ENCODE peak calls at places on chromosome 20, in nine cellular contexts. One of them, this sample, is unnamed.
A peak's percentile ranks its signal among the peaks of the same experiment; 100 is the strongest.

GRCh38 chr20:19524691-19525090 is 233.4 kb upstream of the RIN2 start:
- DNase-seq in heart left ventricle: no peak
- DNase-seq in NT2/D1: no peak
- DNase-seq in CD8-positive, alpha-beta memory T cell: no peak
- DNase-seq in lower lobe of right lung: no peak
- DNase-seq in testis: no peak
- DNase-seq in right lobe of liver: no peak
- DNase-seq in naive thymus-derived CD4-positive, alpha-beta T cell: no peak
- DNase-seq in lung: no peak
- DNase-seq in this sample: no peak

GRCh38 chr20:50605136-50605535 is 86.2 kb downstream of the RIPOR3 start:
- DNase-seq in heart left ventricle: no peak
- DNase-seq in lung: no peak
- DNase-seq in lower lobe of right lung: no peak
- DNase-seq in testis: no peak
- DNase-seq in naive thymus-derived CD4-positive, alpha-beta T cell: no peak
- DNase-seq in NT2/D1: no peak
- DNase-seq in right lobe of liver: no peak
- DNase-seq in CD8-positive, alpha-beta memory T cell: no peak
- DNase-seq in this sample: no peak

GRCh38 chr20:38000293-38000692 is 33.0 kb downstream of the TTI1 start:
- DNase-seq in CD8-positive, alpha-beta memory T cell: no peak
- DNase-seq in right lobe of liver: no peak
- DNase-seq in heart left ventricle: no peak
- DNase-seq in lower lobe of right lung: no peak
- DNase-seq in testis: peak; percentile 41
- DNase-seq in NT2/D1: no peak
- DNase-seq in naive thymus-derived CD4-positive, alpha-beta T cell: no peak
- DNase-seq in lung: no peak
- DNase-seq in this sample: no peak

GRCh38 chr20:33373735-33374605 is 27.3 kb downstream of the CDK5RAP1 start:
- DNase-seq in heart left ventricle: no peak
- DNase-seq in right lobe of liver: peak; percentile 80
- DNase-seq in naive thymus-derived CD4-positive, alpha-beta T cell: no peak
- DNase-seq in CD8-positive, alpha-beta memory T cell: no peak
- DNase-seq in lower lobe of right lung: no peak
- DNase-seq in NT2/D1: no peak
- DNase-seq in lung: no peak
- DNase-seq in testis: no peak
- DNase-seq in this sample: no peak

GRCh38 chr20:36085686-36086267 is 68.8 kb upstream of the EPB41L1 start:
- DNase-seq in heart left ventricle: no peak
- DNase-seq in right lobe of liver: no peak
- DNase-seq in naive thymus-derived CD4-positive, alpha-beta T cell: no peak
- DNase-seq in lower lobe of right lung: peak; percentile 70
- DNase-seq in NT2/D1: no peak
- DNase-seq in CD8-positive, alpha-beta memory T cell: no peak
- DNase-seq in lung: peak; percentile 58
- DNase-seq in testis: no peak
- DNase-seq in this sample: no peak

GRCh38 chr20:41476013-41476441 is 109.4 kb upstream of the EMILIN3 start:
- DNase-seq in CD8-positive, alpha-beta memory T cell: no peak
- DNase-seq in testis: peak; percentile 26
- DNase-seq in right lobe of liver: no peak
- DNase-seq in NT2/D1: no peak
- DNase-seq in naive thymus-derived CD4-positive, alpha-beta T cell: no peak
- DNase-seq in lower lobe of right lung: no peak
- DNase-seq in lung: no peak
- DNase-seq in heart left ventricle: peak; percentile 32
- DNase-seq in this sample: no peak

GRCh38 chr20:47273591-47274235 is 82.8 kb downstream of the ZMYND8 start:
- DNase-seq in CD8-positive, alpha-beta memory T cell: no peak
- DNase-seq in naive thymus-derived CD4-positive, alpha-beta T cell: no peak
- DNase-seq in right lobe of liver: no peak
- DNase-seq in heart left ventricle: no peak
- DNase-seq in testis: no peak
- DNase-seq in lung: no peak
- DNase-seq in lower lobe of right lung: no peak
- DNase-seq in NT2/D1: no peak
- DNase-seq in this sample: no peak

GRCh38 chr20:60046011-60046413 is 87.8 kb downstream of the CDH26 start:
- DNase-seq in lung: no peak
- DNase-seq in naive thymus-derived CD4-positive, alpha-beta T cell: no peak
- DNase-seq in testis: no peak
- DNase-seq in lower lobe of right lung: no peak
- DNase-seq in CD8-positive, alpha-beta memory T cell: no peak
- DNase-seq in NT2/D1: no peak
- DNase-seq in heart left ventricle: no peak
- DNase-seq in right lobe of liver: no peak
- DNase-seq in this sample: no peak

GRCh38 chr20:12276011-12276673 is 358.4 kb downstream of the BTBD3 start:
- DNase-seq in testis: no peak
- DNase-seq in heart left ventricle: no peak
- DNase-seq in lower lobe of right lung: no peak
- DNase-seq in right lobe of liver: no peak
- DNase-seq in NT2/D1: no peak
- DNase-seq in CD8-positive, alpha-beta memory T cell: no peak
- DNase-seq in lung: no peak
- DNase-seq in naive thymus-derived CD4-positive, alpha-beta T cell: no peak
- DNase-seq in this sample: no peak

GRCh38 chr20:11210611-11211010 is 536.8 kb upstream of the JAG1 start:
- DNase-seq in testis: no peak
- DNase-seq in right lobe of liver: no peak
- DNase-seq in lower lobe of right lung: no peak
- DNase-seq in naive thymus-derived CD4-positive, alpha-beta T cell: no peak
- DNase-seq in heart left ventricle: no peak
- DNase-seq in CD8-positive, alpha-beta memory T cell: no peak
- DNase-seq in lung: no peak
- DNase-seq in NT2/D1: no peak
- DNase-seq in this sample: no peak

GRCh38 chr20:37902504-37903313 is at the start of gene VSTM2L:
- DNase-seq in heart left ventricle: no peak
- DNase-seq in right lobe of liver: peak; percentile 40
- DNase-seq in NT2/D1: no peak
- DNase-seq in naive thymus-derived CD4-positive, alpha-beta T cell: no peak
- DNase-seq in lower lobe of right lung: no peak
- DNase-seq in testis: peak; percentile 65
- DNase-seq in CD8-positive, alpha-beta memory T cell: no peak
- DNase-seq in lung: peak; percentile 53
- DNase-seq in this sample: no peak

GRCh38 chr20:54122189-54122588 is 51.6 kb downstream of the CYP24A1 start:
- DNase-seq in CD8-positive, alpha-beta memory T cell: no peak
- DNase-seq in lower lobe of right lung: no peak
- DNase-seq in lung: no peak
- DNase-seq in right lobe of liver: no peak
- DNase-seq in testis: no peak
- DNase-seq in heart left ventricle: no peak
- DNase-seq in naive thymus-derived CD4-positive, alpha-beta T cell: no peak
- DNase-seq in NT2/D1: no peak
- DNase-seq in this sample: no peak

GRCh38 chr20:38173237-38174156 is 8.4 kb upstream of the TGM2 start:
- DNase-seq in right lobe of liver: no peak
- DNase-seq in lower lobe of right lung: no peak
- DNase-seq in lung: no peak
- DNase-seq in NT2/D1: no peak
- DNase-seq in CD8-positive, alpha-beta memory T cell: no peak
- DNase-seq in naive thymus-derived CD4-positive, alpha-beta T cell: no peak
- DNase-seq in testis: no peak
- DNase-seq in heart left ventricle: no peak
- DNase-seq in this sample: no peak

GRCh38 chr20:12924126-12924525 is 84.6 kb upstream of the SPTLC3 start:
- DNase-seq in naive thymus-derived CD4-positive, alpha-beta T cell: no peak
- DNase-seq in NT2/D1: no peak
- DNase-seq in lower lobe of right lung: no peak
- DNase-seq in right lobe of liver: no peak
- DNase-seq in lung: no peak
- DNase-seq in heart left ventricle: no peak
- DNase-seq in CD8-positive, alpha-beta memory T cell: no peak
- DNase-seq in testis: no peak
- DNase-seq in this sample: no peak

GRCh38 chr20:35901678-35902544 is 52.4 kb downstream of the SCAND1 start:
- DNase-seq in CD8-positive, alpha-beta memory T cell: no peak
- DNase-seq in lung: no peak
- DNase-seq in heart left ventricle: no peak
- DNase-seq in right lobe of liver: no peak
- DNase-seq in lower lobe of right lung: no peak
- DNase-seq in naive thymus-derived CD4-positive, alpha-beta T cell: no peak
- DNase-seq in testis: no peak
- DNase-seq in NT2/D1: no peak
- DNase-seq in this sample: no peak

GRCh38 chr20:49910340-49910706 is 5.0 kb downstream of the SPATA2 start:
- DNase-seq in lung: no peak
- DNase-seq in naive thymus-derived CD4-positive, alpha-beta T cell: no peak
- DNase-seq in NT2/D1: no peak
- DNase-seq in lower lobe of right lung: no peak
- DNase-seq in testis: no peak
- DNase-seq in right lobe of liver: no peak
- DNase-seq in heart left ventricle: no peak
- DNase-seq in CD8-positive, alpha-beta memory T cell: no peak
- DNase-seq in this sample: no peak

GRCh38 chr20:44247676-44248419 is 740 bp downstream of the GDAP1L1 start:
- DNase-seq in testis: peak; percentile 34
- DNase-seq in naive thymus-derived CD4-positive, alpha-beta T cell: no peak
- DNase-seq in CD8-positive, alpha-beta memory T cell: no peak
- DNase-seq in right lobe of liver: no peak
- DNase-seq in lung: no peak
- DNase-seq in lower lobe of right lung: no peak
- DNase-seq in NT2/D1: peak; percentile 84
- DNase-seq in heart left ventricle: peak; percentile 37
- DNase-seq in this sample: no peak

GRCh38 chr20:17676942-17677341 is 5.1 kb downstream of the RRBP1 start:
- DNase-seq in naive thymus-derived CD4-positive, alpha-beta T cell: no peak
- DNase-seq in lung: no peak
- DNase-seq in CD8-positive, alpha-beta memory T cell: no peak
- DNase-seq in heart left ventricle: no peak
- DNase-seq in NT2/D1: no peak
- DNase-seq in testis: no peak
- DNase-seq in lower lobe of right lung: no peak
- DNase-seq in right lobe of liver: no peak
- DNase-seq in this sample: no peak

GRCh38 chr20:62835931-62836861 is 19.3 kb downstream of the COL9A3 start:
- DNase-seq in lung: no peak
- DNase-seq in testis: no peak
- DNase-seq in naive thymus-derived CD4-positive, alpha-beta T cell: no peak
- DNase-seq in right lobe of liver: no peak
- DNase-seq in CD8-positive, alpha-beta memory T cell: no peak
- DNase-seq in NT2/D1: no peak
- DNase-seq in lower lobe of right lung: no peak
- DNase-seq in heart left ventricle: no peak
- DNase-seq in this sample: no peak

DNA sequence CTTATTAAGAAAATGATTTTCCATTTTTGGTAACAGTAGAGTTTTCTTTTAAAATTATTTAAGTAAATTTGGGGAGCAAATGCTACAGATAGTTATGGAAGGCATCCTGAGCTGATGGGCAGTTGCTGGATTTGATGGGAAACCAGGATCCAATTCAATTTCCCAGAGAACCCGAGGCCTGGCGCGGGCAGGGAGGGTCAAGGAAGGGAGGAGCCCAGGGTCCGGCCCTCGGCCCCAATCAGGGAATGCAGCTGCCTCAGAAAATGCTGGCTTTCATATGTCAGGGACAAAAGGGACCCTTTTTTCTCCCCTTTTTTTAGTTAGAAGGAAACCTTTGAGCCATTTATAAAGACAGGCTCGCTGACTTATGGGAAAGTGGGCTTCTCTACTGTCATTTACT is 42.1 kb downstream of the CTCFL start:
- DNase-seq in CD8-positive, alpha-beta memory T cell: no peak
- DNase-seq in naive thymus-derived CD4-positive, alpha-beta T cell: no peak
- DNase-seq in right lobe of liver: no peak
- DNase-seq in lower lobe of right lung: no peak
- DNase-seq in heart left ventricle: no peak
- DNase-seq in NT2/D1: no peak
- DNase-seq in testis: no peak
- DNase-seq in lung: no peak
- DNase-seq in this sample: no peak
- H3K4me1 ChIP-seq in CD8-positive, alpha-beta memory T cell: peaks cover 26% of the 10 kb centered on the region
- H3K4me1 ChIP-seq in naive thymus-derived CD4-positive, alpha-beta T cell: peaks cover 21% of the 10 kb centered on the region
- H3K4me1 ChIP-seq in right lobe of liver: no peaks in the 10 kb centered on the region
- H3K4me1 ChIP-seq in lower lobe of right lung: peaks cover 5% of the 10 kb centered on the region
- H3K4me1 ChIP-seq in heart left ventricle: peaks cover 4% of the 10 kb centered on the region
- H3K4me1 ChIP-seq in NT2/D1: no peaks in the 10 kb centered on the region
- H3K4me1 ChIP-seq in testis: no peaks in the 10 kb centered on the region
- H3K4me1 ChIP-seq in lung: no peaks in the 10 kb centered on the region
- H3K4me1 ChIP-seq in this sample: no peaks in the 10 kb centered on the region

GRCh38 chr20:58874469-58874868 is 22.0 kb downstream of the GNAS start:
- DNase-seq in right lobe of liver: no peak
- DNase-seq in lower lobe of right lung: no peak
- DNase-seq in heart left ventricle: no peak
- DNase-seq in testis: no peak
- DNase-seq in lung: no peak
- DNase-seq in CD8-positive, alpha-beta memory T cell: no peak
- DNase-seq in naive thymus-derived CD4-positive, alpha-beta T cell: no peak
- DNase-seq in NT2/D1: no peak
- DNase-seq in this sample: no peak
- H3K4me3 ChIP-seq in right lobe of liver: no peak overlapping the region
- H3K4me3 ChIP-seq in lower lobe of right lung: no peak overlapping the region
- H3K4me3 ChIP-seq in heart left ventricle: no peak overlapping the region
- H3K4me3 ChIP-seq in testis: no peak overlapping the region
- H3K4me3 ChIP-seq in lung: no peak overlapping the region
- H3K4me3 ChIP-seq in CD8-positive, alpha-beta memory T cell: no peak overlapping the region
- H3K4me3 ChIP-seq in naive thymus-derived CD4-positive, alpha-beta T cell: no peak overlapping the region
- H3K4me3 ChIP-seq in NT2/D1: no peak overlapping the region
- H3K4me3 ChIP-seq in this sample: no peak overlapping the region

GRCh38 chr20:15911557-15911956 is 661.7 kb downstream of the KIF16B start:
- DNase-seq in NT2/D1: no peak
- DNase-seq in testis: no peak
- DNase-seq in lung: no peak
- DNase-seq in heart left ventricle: no peak
- DNase-seq in right lobe of liver: no peak
- DNase-seq in naive thymus-derived CD4-positive, alpha-beta T cell: no peak
- DNase-seq in lower lobe of right lung: no peak
- DNase-seq in CD8-positive, alpha-beta memory T cell: no peak
- DNase-seq in this sample: no peak
- H3K9me3 ChIP-seq in NT2/D1: no peaks in the 10 kb centered on the region
- H3K9me3 ChIP-seq in testis: no peaks in the 10 kb centered on the region
- H3K9me3 ChIP-seq in lung: peaks cover 2% of the 10 kb centered on the region
- H3K9me3 ChIP-seq in heart left ventricle: no peaks in the 10 kb centered on the region
- H3K9me3 ChIP-seq in right lobe of liver: no peaks in the 10 kb centered on the region
- H3K9me3 ChIP-seq in naive thymus-derived CD4-positive, alpha-beta T cell: no peaks in the 10 kb centered on the region
- H3K9me3 ChIP-seq in lower lobe of right lung: no peaks in the 10 kb centered on the region
- H3K9me3 ChIP-seq in CD8-positive, alpha-beta memory T cell: no peaks in the 10 kb centered on the region
- H3K9me3 ChIP-seq in this sample: no peaks in the 10 kb centered on the region

GRCh38 chr20:58910473-58910872 is 58.0 kb downstream of the GNAS start:
- DNase-seq in naive thymus-derived CD4-positive, alpha-beta T cell: no peak
- DNase-seq in CD8-positive, alpha-beta memory T cell: no peak
- DNase-seq in lung: no peak
- DNase-seq in testis: no peak
- DNase-seq in NT2/D1: no peak
- DNase-seq in heart left ventricle: no peak
- DNase-seq in right lobe of liver: no peak
- DNase-seq in lower lobe of right lung: no peak
- DNase-seq in this sample: no peak
- H3K4me1 ChIP-seq in naive thymus-derived CD4-positive, alpha-beta T cell: peaks cover 17% of the 10 kb centered on the region
- H3K4me1 ChIP-seq in CD8-positive, alpha-beta memory T cell: peaks cover 22% of the 10 kb centered on the region
- H3K4me1 ChIP-seq in lung: peaks cover 8% of the 10 kb centered on the region
- H3K4me1 ChIP-seq in testis: peaks cover 33% of the 10 kb centered on the region
- H3K4me1 ChIP-seq in NT2/D1: no peaks in the 10 kb centered on the region
- H3K4me1 ChIP-seq in heart left ventricle: peaks cover 47% of the 10 kb centered on the region
- H3K4me1 ChIP-seq in right lobe of liver: peaks cover 4% of the 10 kb centered on the region
- H3K4me1 ChIP-seq in lower lobe of right lung: peaks cover 37% of the 10 kb centered on the region
- H3K4me1 ChIP-seq in this sample: peaks cover 35% of the 10 kb centered on the region

This sample was measured in vagina.